ENCODE peak calls at places on chromosomes 16 and 17, in six cellular contexts. C is central memory CD4-positive, alpha-beta T cell; A is skeletal muscle cell; S is activated CD4-positive, alpha-beta T cell treated with anti-CD3 and anti-CD28 coated beads for 1 hour; Q is mesothelial cell of epicardium; U is fibroblast of the aortic adventitia. M is an unnamed sample.
A peak's percentile ranks its signal among the peaks of the same experiment; 100 is the strongest.

GRCh38 chr17:37664214-37664613 is 21.0 kb upstream of the DDX52 start:
- DNase-seq in C (no peak), A (no peak), S (no peak), Q (no peak), U (no peak), M (no peak)

GRCh38 chr16:84141143-84141670 is 3.8 kb downstream of the HSDL1 start:
- DNase-seq in C (no peak), A (no peak), S (no peak), Q (no peak), U (no peak), M (no peak)

GRCh38 chr16:54239441-54239840 is 47.1 kb downstream of the IRX3 start:
- DNase-seq in C (no peak), A (no peak), S (no peak), Q (peak; percentile 34), U (no peak), M (no peak)

GRCh38 chr17:57866723-57867122 is 16.9 kb upstream of the MRPS23 start:
- DNase-seq in C (no peak), A (no peak), S (no peak), Q (no peak), U (no peak), M (no peak)

GRCh38 chr17:39767147-39767546 is 29.4 kb downstream of the GRB7 start:
- DNase-seq in C (no peak), A (no peak), S (no peak), Q (no peak), U (no peak), M (no peak)

GRCh38 chr16:50593410-50594139 is 45.4 kb downstream of the NKD1 start:
- DNase-seq in C (no peak), A (no peak), S (no peak), Q (no peak), U (no peak), M (no peak)

GRCh38 chr17:67992541-67993152 is 3.6 kb downstream of the C17orf58 start:
- DNase-seq in C (no peak), A (no peak), S (no peak), Q (no peak), U (peak; percentile 4), M (no peak)

GRCh38 chr17:9343513-9343912 is 232.1 kb downstream of the STX8 start:
- DNase-seq in C (no peak), A (no peak), S (no peak), Q (no peak), U (no peak), M (no peak)

GRCh38 chr16:3595110-3595486 is 16.3 kb downstream of the SLX4 start:
- DNase-seq in C (no peak), A (no peak), S (no peak), Q (no peak), U (no peak), M (no peak)

GRCh38 chr17:77076046-77076882 is 64.5 kb upstream of the SEC14L1 start:
- DNase-seq in C (no peak), A (peak; percentile 2), S (no peak), Q (no peak), U (no peak), M (no peak)

GRCh38 chr17:8588877-8589276 is 41.6 kb downstream of the MYH10 start:
- DNase-seq in C (no peak), A (no peak), S (no peak), Q (no peak), U (no peak), M (no peak)

GRCh38 chr16:53898993-53899392 is 195.0 kb downstream of the FTO start:
- DNase-seq in C (no peak), A (no peak), S (no peak), Q (no peak), U (no peak), M (no peak)

GRCh38 chr17:2854662-2855061 is 58.4 kb downstream of the RAP1GAP2 start:
- DNase-seq in C (no peak), A (no peak), S (no peak), Q (no peak), U (no peak), M (no peak)